ENCODE peak calls at places on chromosomes 2 and 18, in eight cellular contexts. D is CD8-positive, alpha-beta memory T cell; V is pancreas; K is mucosa of descending colon; L is HAP-1; Z is PC-9; S is spleen; Q is heart left ventricle. M is an unnamed sample. For H3K4me1, the result is how much of the 10 kb centered on the place peaks cover.

GRCh38 chr2:38709515-38710194 is 41.5 kb downstream of the SRSF7 start:
- DNase-seq in Q (no peak), D (peak), V (no peak), K (no peak), L (no peak), Z (no peak), S (no peak), M (no peak)

GRCh38 chr2:7595181-7595580 is 678.0 kb downstream of the RNF144A start:
- DNase-seq in V (no peak), D (no peak), Q (no peak), S (no peak), K (no peak), Z (no peak), L (no peak), M (no peak)

GRCh38 chr18:69484699-69485396 is 84.2 kb downstream of the DOK6 start:
- DNase-seq in V (no peak), S (no peak), Z (no peak), L (peak), K (no peak), Q (no peak), D (no peak), M (no peak)

GRCh38 chr2:74008761-74009395 is 24.2 kb downstream of the TET3 start:
- DNase-seq in L (peak), D (no peak), V (no peak), S (no peak), Z (no peak), K (no peak), Q (no peak), M (peak)

GRCh38 chr18:9673296-9674251 is 34.5 kb upstream of the RAB31 start:
- DNase-seq in D (no peak), S (no peak), L (peak), Q (no peak), Z (peak), V (peak), K (peak), M (no peak)

GRCh38 chr2:23425338-23425871 is 40.4 kb downstream of the KLHL29 start:
- DNase-seq in K (no peak), S (peak), D (no peak), Q (no peak), Z (peak), V (no peak), L (peak), M (no peak)

GRCh38 chr18:12336251-12336650 is 28.2 kb downstream of the TUBB6 start:
- DNase-seq in K (no peak), Q (no peak), V (no peak), S (no peak), L (peak), D (no peak), Z (peak), M (no peak)

GRCh38 chr2:128306081-128306930 is 12.4 kb downstream of the HS6ST1 start:
- DNase-seq in L (no peak), D (no peak), K (peak), V (peak), S (no peak), Q (peak), Z (peak), M (peak)

GRCh38 chr2:12008425-12009061 is 262.1 kb downstream of the LPIN1 start:
- DNase-seq in S (no peak), V (no peak), Q (no peak), L (no peak), K (no peak), D (no peak), Z (peak), M (no peak)

GRCh38 chr2:174210861-174211260 is 37.5 kb downstream of the OLA1 start:
- DNase-seq in V (no peak), Q (no peak), Z (no peak), L (no peak), S (no peak), K (no peak), D (no peak), M (no peak)

GRCh38 chr2:96971926-96972444 is 14.4 kb downstream of the FAM178B start:
- DNase-seq in V (no peak), Z (no peak), Q (no peak), D (no peak), K (no peak), L (no peak), S (no peak), M (no peak)

GRCh38 chr18:78514910-78515670 is 464.5 kb upstream of the SALL3 start:
- DNase-seq in D (no peak), Z (no peak), V (no peak), K (no peak), L (no peak), Q (no peak), S (no peak), M (no peak)

GRCh38 chr2:72132981-72133720 is 14.5 kb downstream of the CYP26B1 start:
- DNase-seq in V (no peak), S (peak), D (no peak), L (no peak), Z (no peak), Q (no peak), K (no peak), M (peak)

GRCh38 chr2:146982393-146982846 is 862.4 kb upstream of the ACVR2A start:
- DNase-seq in Z (no peak), L (no peak), V (peak), S (no peak), D (no peak), K (peak), Q (no peak), M (no peak)

GRCh38 chr2:238789317-238789806 is 58.5 kb upstream of the TWIST2 start:
- DNase-seq in V (no peak), Z (no peak), Q (no peak), K (no peak), L (no peak), D (no peak), S (no peak), M (no peak)

GRCh38 chr2:230408244-230408842 is 7.7 kb upstream of the SP100 start:
- DNase-seq in V (no peak), S (no peak), Z (no peak), D (no peak), K (no peak), L (no peak), Q (peak), M (no peak)

GRCh38 chr2:191352536-191352935 is 107.3 kb downstream of the MYO1B start:
- DNase-seq in D (no peak), Q (no peak), S (no peak), V (no peak), Z (no peak), L (no peak), K (no peak), M (no peak)

GRCh38 chr2:74894261-74895030 is 60.5 kb downstream of the HK2 start:
- DNase-seq in V (no peak), K (no peak), Z (no peak), D (no peak), S (no peak), Q (no peak), L (no peak), M (no peak)

GRCh38 chr2:78699696-78700095 is 325.8 kb upstream of the REG3G start:
- DNase-seq in D (no peak), K (no peak), S (no peak), Q (no peak), L (no peak), V (no peak), Z (no peak), M (no peak)

GRCh38 chr2:151162185-151162584 is 99.5 kb downstream of the RBM43 start:
- DNase-seq in Z (no peak), D (no peak), S (no peak), L (no peak), Q (no peak), V (no peak), K (no peak), M (no peak)

GRCh38 chr18:49846718-49847470 is 33.6 kb upstream of the ACAA2 start:
- DNase-seq in D (no peak), Q (no peak), S (peak), Z (no peak), K (no peak), V (no peak), L (no peak), M (no peak)

GRCh38 chr18:58443671-58444070 is 185.2 kb downstream of the ALPK2 start:
- DNase-seq in Z (no peak), S (no peak), D (no peak), Q (no peak), L (peak), V (no peak), K (no peak), M (no peak)

GRCh38 chr2:37415128-37415817 is 70.8 kb downstream of the QPCT start:
- DNase-seq in Z (peak), K (no peak), L (no peak), S (no peak), V (no peak), D (no peak), Q (no peak), M (no peak)

GRCh38 chr2:222300725-222301295 is 2.0 kb upstream of the PAX3 start:
- DNase-seq in Z (no peak), K (no peak), D (no peak), Q (no peak), V (no peak), S (peak), L (no peak), M (no peak)

GRCh38 chr2:84238907-84239306 is 220.2 kb downstream of the SUCLG1 start:
- DNase-seq in D (no peak), Q (no peak), S (no peak), L (no peak), Z (no peak), V (no peak), K (no peak), M (no peak)
- H3K4me1 ChIP-seq in D (under half), Q (under half), S (under half), L (under half), Z (under half), V (under half), K (under half), M (under half)

DNA sequence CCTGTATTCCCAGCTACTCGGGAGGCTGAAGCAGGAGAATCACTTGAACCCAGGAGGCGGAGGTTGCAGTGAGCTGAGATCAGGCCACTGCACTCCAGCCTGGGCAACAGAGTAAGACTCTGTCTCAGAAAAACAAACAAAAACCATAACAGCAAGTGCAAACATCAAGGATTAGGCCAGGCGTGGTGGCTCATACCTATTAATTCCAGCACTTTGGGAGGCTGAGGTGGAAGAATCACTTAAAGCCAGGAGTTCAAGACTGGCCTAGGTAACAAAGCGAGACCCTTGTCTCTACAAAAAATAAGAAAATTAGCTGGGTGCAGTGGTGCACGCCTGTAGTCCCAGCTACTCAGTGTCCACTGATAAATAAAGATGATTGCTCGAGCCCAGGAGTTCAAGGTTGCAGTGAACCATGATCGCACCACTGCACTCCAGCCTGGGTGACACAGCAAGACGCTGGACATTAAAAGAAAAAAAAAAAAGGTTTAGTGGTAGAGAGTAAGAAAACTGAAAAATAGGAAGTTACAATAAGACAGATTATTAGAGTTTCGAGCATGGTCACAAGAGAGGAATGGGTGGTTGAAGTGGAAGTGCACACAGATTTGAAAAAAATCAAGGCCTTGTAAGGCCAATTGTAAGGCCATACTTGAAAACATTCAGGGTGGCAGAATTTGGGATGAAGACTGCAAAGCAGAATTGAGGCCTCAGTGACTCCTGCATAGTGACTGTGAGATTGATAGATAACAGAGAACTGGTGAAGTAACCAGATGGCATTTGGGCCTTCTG is 6.4 kb upstream of the KCMF1 start:
- DNase-seq in S (no peak), D (no peak), Q (no peak), V (no peak), Z (no peak), K (no peak), L (no peak), M (no peak)
- H3K4me3 ChIP-seq in S (no peak), D (no peak), Q (no peak), V (no peak), Z (no peak), K (no peak), L (no peak), M (no peak)

DNA sequence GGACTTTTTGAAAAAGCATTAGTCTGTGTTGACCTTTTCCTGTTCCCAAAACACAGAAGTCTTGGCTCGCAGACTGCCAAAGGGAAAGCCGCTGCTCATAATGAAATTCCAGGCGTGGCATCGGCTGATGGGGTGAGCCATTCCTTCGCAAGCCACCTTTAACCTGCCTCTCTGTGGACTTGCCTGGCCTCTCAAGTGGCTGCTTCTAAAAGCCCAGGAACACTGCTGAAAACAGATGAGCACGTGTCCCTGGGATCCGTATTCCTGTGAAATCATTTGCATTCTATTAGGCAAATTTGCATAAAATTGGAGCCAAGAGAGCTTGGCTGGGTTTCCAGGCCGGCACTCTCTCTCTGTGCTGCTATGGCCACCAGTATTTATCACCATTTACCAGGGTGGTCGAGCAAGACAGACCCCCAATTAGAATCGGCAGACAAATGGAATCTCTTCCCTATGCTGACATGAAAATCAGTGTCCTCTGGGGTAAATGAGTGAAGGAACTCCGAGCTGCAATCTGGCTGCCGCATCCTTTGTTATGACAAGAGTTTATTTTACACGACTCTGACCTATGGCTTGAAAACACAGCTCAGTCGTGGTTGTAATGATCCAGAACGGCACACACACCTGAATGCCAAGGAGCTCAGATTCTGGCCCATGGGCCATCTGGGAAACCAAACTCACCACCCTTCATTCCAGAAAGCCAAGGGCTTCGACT is 21.7 kb downstream of the BCL2 start:
- DNase-seq in S (no peak), K (no peak), D (no peak), Q (no peak), L (no peak), Z (no peak), V (no peak), M (no peak)
- H3K4me1 ChIP-seq in S (half or more), K (under half), D (half or more), Q (under half), L (under half), Z (under half), V (under half), M (under half)

GRCh38 chr2:169476459-169476858 is 2.8 kb upstream of the BBS5 start:
- DNase-seq in D (no peak), V (no peak), Z (no peak), Q (no peak), K (no peak), L (no peak), S (no peak), M (no peak)

GRCh38 chr2:169479257-169480078 is at the start of gene BBS5:
- DNase-seq in Z (peak), D (peak), K (peak), L (peak), S (peak), Q (peak), V (peak), M (peak)

GRCh38 chr2:169478745-169479256 is 493 bp upstream of the BBS5 start:
- DNase-seq in Z (no peak), L (no peak), S (no peak), D (no peak), K (no peak), Q (no peak), V (no peak), M (no peak)

GRCh38 chr2:169478339-169478738 is 955 bp upstream of the BBS5 start:
- DNase-seq in Q (no peak), K (peak), D (no peak), V (no peak), Z (no peak), S (no peak), L (no peak), M (no peak)

GRCh38 chr2:169480079-169480465 is 778 bp downstream of the BBS5 start:
- DNase-seq in K (no peak), L (no peak), S (no peak), V (no peak), Z (no peak), Q (no peak), D (no peak), M (no peak)
- H3K4me3 ChIP-seq in K (no peak), L (peak), S (peak), V (peak), Z (peak), Q (peak), D (peak), M (peak)

DNA sequence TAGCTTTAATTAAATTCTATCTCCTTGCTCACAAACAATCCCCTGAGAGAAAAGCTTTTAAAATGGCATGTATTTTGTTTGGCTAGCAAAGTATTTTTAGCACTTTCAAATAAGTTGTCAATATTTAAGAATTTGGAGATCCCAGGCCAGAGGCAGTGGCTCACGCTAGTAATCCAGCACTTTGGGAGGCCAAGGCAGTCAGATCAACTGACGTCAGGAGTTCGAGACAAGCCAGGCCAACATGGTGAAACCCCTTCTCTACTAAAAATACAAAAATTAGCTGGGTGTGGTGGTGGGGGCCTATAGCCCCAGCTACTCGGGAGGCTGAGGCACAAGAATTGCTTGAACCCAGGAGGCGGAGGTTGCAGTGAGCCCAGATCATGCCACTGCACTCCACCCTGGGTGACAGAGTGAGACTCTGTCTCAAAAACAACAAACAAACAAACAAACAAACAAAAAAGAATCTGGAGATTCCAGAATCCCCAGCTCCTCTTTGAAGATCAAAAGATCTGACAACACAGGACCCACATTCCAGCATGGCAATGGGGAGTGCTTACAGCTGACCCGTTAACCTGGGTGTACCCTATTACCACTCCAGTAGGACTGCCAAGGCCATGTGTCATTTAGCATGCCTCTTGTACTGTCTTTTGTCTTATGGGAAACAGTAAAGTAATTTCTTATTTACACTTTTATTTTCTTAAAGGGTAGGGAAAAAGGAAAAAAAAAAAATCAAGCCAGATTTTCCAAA is 21.9 kb downstream of the SLC40A1 start:
- DNase-seq in D (no peak), L (no peak), S (no peak), K (no peak), V (no peak), Q (no peak), Z (no peak), M (no peak)
- H3K4me1 ChIP-seq in D (under half), L (under half), S (half or more), K (under half), V (under half), Q (under half), Z (under half), M (under half)

DNA sequence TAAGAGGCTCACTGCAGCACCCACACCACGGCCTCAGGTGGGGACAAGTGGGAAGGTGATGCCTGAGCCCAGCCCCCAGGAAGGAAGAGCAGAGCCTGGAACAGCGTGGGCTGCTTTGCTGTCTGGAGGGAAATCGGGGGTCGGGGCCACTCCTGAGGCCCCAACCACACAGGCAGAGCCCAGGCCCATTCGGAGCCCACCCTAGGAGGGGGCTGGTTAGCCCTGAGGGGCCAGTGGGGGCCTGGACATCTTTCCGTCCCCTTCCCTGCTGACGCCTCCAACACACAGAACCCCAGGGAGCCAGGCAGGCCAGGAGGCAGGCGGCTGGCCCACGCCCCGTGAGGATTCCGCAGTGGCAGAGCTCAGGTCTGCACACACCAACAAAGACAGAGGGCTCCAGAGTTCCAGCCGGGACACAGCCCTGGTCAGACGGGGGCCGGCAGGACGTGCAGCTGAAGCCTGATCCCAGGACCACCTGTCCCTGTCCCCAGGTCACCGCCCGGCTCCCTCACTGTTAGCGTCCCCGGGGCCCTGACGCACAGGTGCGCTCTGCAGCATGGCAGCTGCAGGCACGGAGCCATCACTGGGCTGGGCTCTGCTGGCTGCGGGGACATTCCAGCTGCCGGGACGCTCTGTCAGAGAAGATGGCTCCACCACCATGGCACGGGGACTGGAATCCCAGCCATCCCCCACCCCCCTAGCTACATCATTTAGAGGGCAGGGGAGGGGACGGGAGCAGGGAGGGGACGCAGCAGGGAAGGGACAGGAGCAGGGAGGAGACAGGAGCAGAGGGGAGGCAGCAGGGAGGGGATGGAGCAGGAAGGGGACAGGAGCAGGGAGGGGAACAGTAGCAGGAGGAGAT is 40.2 kb downstream of the SLC66A2 start:
- DNase-seq in K (no peak), S (peak), L (no peak), D (no peak), Q (no peak), Z (no peak), V (no peak), M (peak)
- H3K4me3 ChIP-seq in K (no peak), S (no peak), L (no peak), D (no peak), Q (no peak), Z (no peak), V (no peak), M (no peak)

GRCh38 chr2:69020496-69020895 is 7.5 kb downstream of the ANTXR1 start:
- DNase-seq in L (no peak), D (no peak), S (no peak), Q (no peak), V (no peak), K (no peak), Z (no peak), M (no peak)
- H3K4me1 ChIP-seq in L (under half), D (under half), S (under half), Q (under half), V (under half), K (under half), Z (under half), M (under half)

GRCh38 chr2:211611061-211611518 is 927.5 kb downstream of the ERBB4 start:
- DNase-seq in L (no peak), Z (peak), Q (no peak), S (no peak), K (no peak), V (no peak), D (no peak), M (no peak)

GRCh38 chr2:211609127-211609526 is 929.5 kb downstream of the ERBB4 start:
- DNase-seq in V (no peak), S (no peak), Z (peak), K (no peak), L (no peak), Q (no peak), D (no peak), M (no peak)

GRCh38 chr2:211611621-211612020 is 927.0 kb downstream of the ERBB4 start:
- DNase-seq in K (no peak), Z (no peak), L (no peak), Q (no peak), D (no peak), S (no peak), V (no peak), M (no peak)
- H3K4me3 ChIP-seq in K (no peak), Z (peak), L (no peak), Q (no peak), D (peak), S (no peak), V (no peak), M (no peak)

GRCh38 chr18:77065221-77065981 is 67.2 kb downstream of the MBP start:
- DNase-seq in S (peak), D (no peak), K (no peak), Z (peak), Q (peak), V (no peak), L (no peak), M (peak)
- H3K4me1 ChIP-seq in S (half or more), D (half or more), K (under half), Z (half or more), Q (under half), V (under half), L (under half), M (half or more)

M was measured in upper lobe of right lung.